ENCODE peak calls at places on chromosomes 16 and 17, in four cellular contexts. U, Y, J and B are unnamed samples.

GRCh38 chr16:1067629-1068028 is 4.9 kb upstream of the SSTR5 start:
- DNase-seq in U (no peak), Y (no peak), J (no peak), B (no peak)

GRCh38 chr17:41308918-41309359 is at the start of gene KRTAP16-1:
- DNase-seq in U (no peak), Y (no peak), J (no peak), B (no peak)

GRCh38 chr17:40179923-40180659 is 2.8 kb downstream of the RAPGEFL1 start:
- DNase-seq in U (peak), Y (no peak), J (no peak), B (no peak)

GRCh38 chr16:46756772-46757171 is 8.6 kb upstream of the MYLK3 start:
- DNase-seq in U (peak), Y (no peak), J (no peak), B (no peak)

GRCh38 chr16:35431829-35432663 is 1972.6 kb downstream of the TP53TG3F start:
- DNase-seq in U (no peak), Y (no peak), J (peak), B (no peak)

GRCh38 chr17:79842656-79843474 is 3.6 kb upstream of the CBX4 start:
- DNase-seq in U (no peak), Y (no peak), J (no peak), B (no peak)

GRCh38 chr16:75289189-75289588 is 37.8 kb upstream of the BCAR1 start:
- DNase-seq in U (no peak), Y (no peak), J (no peak), B (no peak)

GRCh38 chr16:69397821-69398521 is 12.2 kb upstream of the TERF2 start:
- DNase-seq in U (peak), Y (peak), J (no peak), B (no peak)

GRCh38 chr17:81200695-81201580 is 21.8 kb downstream of the CEP131 start:
- DNase-seq in U (peak), Y (no peak), J (no peak), B (no peak)

GRCh38 chr16:87729266-87729954 is 36.4 kb downstream of the KLHDC4 start:
- DNase-seq in U (no peak), Y (no peak), J (no peak), B (no peak)

GRCh38 chr17:64231567-64232141 is 31.4 kb downstream of the TEX2 start:
- DNase-seq in U (peak), Y (no peak), J (no peak), B (no peak)

GRCh38 chr17:28338056-28338768 is 2.7 kb downstream of the TNFAIP1 start:
- DNase-seq in U (peak), Y (no peak), J (no peak), B (no peak)

GRCh38 chr16:88618182-88618955 is 20.0 kb upstream of the IL17C start:
- DNase-seq in U (peak), Y (no peak), J (no peak), B (no peak)

GRCh38 chr16:569445-570254 is at the start of gene PIGQ:
- DNase-seq in U (peak), Y (peak), J (no peak), B (no peak)

GRCh38 chr17:74031314-74032080 is 172.0 kb upstream of the RPL38 start:
- DNase-seq in U (no peak), Y (no peak), J (no peak), B (no peak)

GRCh38 chr16:6684076-6684673 is 648.5 kb upstream of the RBFOX1 start:
- DNase-seq in U (peak), Y (no peak), J (no peak), B (no peak)

GRCh38 chr17:67671492-67671891 is 46.2 kb upstream of the NOL11 start:
- DNase-seq in U (no peak), Y (no peak), J (no peak), B (peak)

GRCh38 chr16:69114346-69114975 is 9.0 kb downstream of the HAS3 start:
- DNase-seq in U (no peak), Y (no peak), J (no peak), B (no peak)

GRCh38 chr16:75011634-75012307 is 12.9 kb downstream of the ZNRF1 start:
- DNase-seq in U (peak), Y (no peak), J (no peak), B (no peak)

GRCh38 chr17:73292031-73292531 is 19.7 kb downstream of the CDC42EP4 start:
- DNase-seq in U (peak), Y (no peak), J (no peak), B (no peak)

GRCh38 chr17:10316986-10317834 is 55.6 kb downstream of the MYH13 start:
- DNase-seq in U (peak), Y (no peak), J (no peak), B (no peak)

GRCh38 chr17:28623696-28624095 is 9.7 kb upstream of the RSKR start:
- DNase-seq in U (peak), Y (no peak), J (no peak), B (no peak)

GRCh38 chr16:14344292-14344691 is 273.2 kb downstream of the MRTFB start:
- DNase-seq in U (peak), Y (no peak), J (no peak), B (no peak)

GRCh38 chr16:3022208-3022696 is 1.5 kb downstream of the HCFC1R1 start:
- DNase-seq in U (peak), Y (peak), J (no peak), B (no peak)

GRCh38 chr17:48048321-48049140 is at the start of gene NFE2L1:
- DNase-seq in U (peak), Y (peak), J (peak), B (no peak)

GRCh38 chr17:42315402-42316156 is 27.3 kb downstream of the STAT5A start:
- DNase-seq in U (no peak), Y (no peak), J (no peak), B (no peak)

GRCh38 chr16:142405-142804 is 3.9 kb upstream of the NPRL3 start:
- DNase-seq in U (no peak), Y (no peak), J (no peak), B (no peak)